ENCODE peak calls at places on chromosomes 11 and 22, in six cellular contexts. Q is effector memory CD4-positive, alpha-beta T cell; S is RWPE1; X is fibroblast of lung; I is pancreas; C is SK-N-MC. B is an unnamed sample.

GRCh38 chr11:3021125-3021524 is 29.0 kb upstream of the NAP1L4 start:
- DNase-seq in I (peak), Q (peak), X (peak), S (peak), C (no peak), B (no peak)

GRCh38 chr11:45392621-45393183 is 106.6 kb upstream of the SYT13 start:
- DNase-seq in S (no peak), I (no peak), C (peak), X (no peak), Q (no peak), B (no peak)

GRCh38 chr11:93921695-93922468 is 71.5 kb upstream of the VSTM5 start:
- DNase-seq in C (peak), S (peak), Q (no peak), I (no peak), X (peak), B (peak)

GRCh38 chr22:47388778-47389177 is 626.3 kb downstream of the TBC1D22A start:
- DNase-seq in S (no peak), C (no peak), I (no peak), Q (no peak), X (no peak), B (no peak)

GRCh38 chr22:30402036-30402759 is 5.4 kb downstream of the SEC14L2 start:
- DNase-seq in Q (no peak), X (peak), S (no peak), I (no peak), C (no peak), B (no peak)

GRCh38 chr11:77199346-77199745 is 71.3 kb downstream of the MYO7A start:
- DNase-seq in C (no peak), S (no peak), X (no peak), Q (no peak), I (peak), B (no peak)

GRCh38 chr11:1230121-1230455 is 7.2 kb downstream of the MUC5B start:
- DNase-seq in C (no peak), Q (no peak), X (no peak), S (no peak), I (peak), B (no peak)

GRCh38 chr11:10414659-10415058 is 40.4 kb upstream of the AMPD3 start:
- DNase-seq in S (no peak), Q (no peak), C (no peak), I (no peak), X (peak), B (no peak)

GRCh38 chr11:69301491-69302401 is 7.8 kb downstream of the MYEOV start:
- DNase-seq in S (peak), X (peak), I (peak), Q (no peak), C (no peak), B (peak)

GRCh38 chr22:19125011-19125410 is 2.8 kb upstream of the DGCR2 start:
- DNase-seq in X (no peak), S (no peak), I (no peak), C (no peak), Q (no peak), B (no peak)

GRCh38 chr11:104694259-104695070 is 203.8 kb downstream of the CASP12 start:
- DNase-seq in Q (no peak), I (no peak), S (no peak), C (no peak), X (peak), B (no peak)

GRCh38 chr11:78168539-78169477 is 19.6 kb downstream of the KCTD21 start:
- DNase-seq in Q (no peak), X (peak), S (no peak), C (no peak), I (no peak), B (peak)

GRCh38 chr11:69308531-69308930 is 14.6 kb downstream of the MYEOV start:
- DNase-seq in I (no peak), S (no peak), Q (no peak), C (no peak), X (no peak), B (no peak)

GRCh38 chr11:64870893-64871849 is 7.2 kb downstream of the EHD1 start:
- DNase-seq in S (no peak), C (no peak), X (no peak), I (peak), Q (no peak), B (no peak)

GRCh38 chr11:75270896-75271415 is 30.4 kb downstream of the TPBGL start:
- DNase-seq in Q (no peak), X (no peak), C (no peak), S (peak), I (no peak), B (no peak)

GRCh38 chr22:38758276-38758945 is 2.6 kb upstream of the SUN2 start:
- DNase-seq in X (no peak), C (no peak), I (no peak), S (no peak), Q (peak), B (no peak)

GRCh38 chr11:3074912-3075589 is 17.8 kb upstream of the CARS1 start:
- DNase-seq in X (no peak), I (peak), C (no peak), S (no peak), Q (no peak), B (no peak)

GRCh38 chr11:10379871-10380568 is 75.0 kb upstream of the AMPD3 start:
- DNase-seq in Q (no peak), S (no peak), I (no peak), X (peak), C (no peak), B (no peak)

GRCh38 chr22:25112538-25113253 is 87.0 kb upstream of the CRYBB3 start:
- DNase-seq in S (no peak), I (no peak), Q (no peak), X (no peak), C (no peak), B (no peak)

GRCh38 chr11:120652705-120653335 is 141.3 kb downstream of the GRIK4 start:
- DNase-seq in Q (no peak), C (no peak), X (peak), I (no peak), S (no peak), B (no peak)

GRCh38 chr22:39148727-39149535 is 3.5 kb downstream of the CBX7 start:
- DNase-seq in S (no peak), I (peak), Q (peak), X (no peak), C (no peak), B (peak)

GRCh38 chr11:10539339-10539738 is 1.6 kb downstream of the RNF141 start:
- DNase-seq in X (no peak), Q (no peak), S (no peak), I (no peak), C (no peak), B (no peak)

GRCh38 chr22:23302171-23303002 is 122.1 kb downstream of the BCR start:
- DNase-seq in I (peak), Q (no peak), X (peak), C (no peak), S (no peak), B (peak)

GRCh38 chr11:128518493-128519207 is 68.7 kb downstream of the ETS1 start:
- DNase-seq in Q (no peak), X (peak), S (no peak), C (no peak), I (no peak), B (no peak)

GRCh38 chr11:19079643-19080440 is 19.3 kb upstream of the MRGPRX2 start:
- DNase-seq in I (no peak), S (peak), C (no peak), X (peak), Q (no peak), B (no peak)

GRCh38 chr11:103953797-103954495 is 82.5 kb upstream of the DDI1 start:
- DNase-seq in I (no peak), Q (no peak), C (no peak), X (no peak), S (no peak), B (no peak)

GRCh38 chr11:1559103-1559951 is 12.7 kb downstream of the DUSP8 start:
- DNase-seq in I (peak), C (no peak), X (peak), S (peak), Q (no peak), B (no peak)

GRCh38 chr22:26318975-26319374 is 110.1 kb upstream of the ASPHD2 start:
- DNase-seq in I (no peak), X (peak), Q (no peak), C (no peak), S (peak), B (peak)

GRCh38 chr22:45994516-45995404 is 17.8 kb upstream of the WNT7B start:
- DNase-seq in C (no peak), Q (peak), X (no peak), S (peak), I (peak), B (peak)

GRCh38 chr11:130553306-130553705 is 104.9 kb downstream of the ADAMTS15 start:
- DNase-seq in Q (no peak), C (no peak), S (no peak), X (peak), I (no peak), B (peak)

GRCh38 chr11:111944139-111944538 is 7.0 kb downstream of the DIXDC1 start:
- DNase-seq in Q (no peak), X (peak), C (no peak), I (no peak), S (no peak), B (no peak)

GRCh38 chr11:46003647-46004046 is 81.2 kb downstream of the LARGE2 start:
- DNase-seq in I (no peak), X (peak), S (no peak), C (no peak), Q (no peak), B (no peak)

GRCh38 chr11:72642815-72643511 is 31.3 kb downstream of the PDE2A start:
- DNase-seq in I (no peak), S (peak), X (peak), Q (peak), C (no peak), B (no peak)

GRCh38 chr11:106021181-106021966 is 666 bp downstream of the MSANTD4 start:
- DNase-seq in X (peak), S (peak), I (no peak), C (no peak), Q (no peak), B (no peak)

GRCh38 chr11:106208795-106209194 is 131.3 kb downstream of the AASDHPPT start:
- DNase-seq in Q (no peak), I (peak), X (no peak), S (no peak), C (no peak), B (no peak)

GRCh38 chr22:29840498-29840897 is 2.4 kb upstream of the ASCC2 start:
- DNase-seq in S (no peak), I (no peak), X (no peak), Q (no peak), C (no peak), B (no peak)

GRCh38 chr11:118003021-118003423 is 16.8 kb downstream of the IL10RA start:
- DNase-seq in I (no peak), C (no peak), Q (peak), S (no peak), X (no peak), B (no peak)

GRCh38 chr22:23072035-23072910 is 2.0 kb downstream of the GNAZ start:
- DNase-seq in X (peak), C (no peak), S (no peak), I (peak), Q (no peak), B (peak)

GRCh38 chr22:41347066-41347859 is 34.5 kb upstream of the TEF start:
- DNase-seq in C (no peak), X (no peak), I (no peak), S (no peak), Q (no peak), B (no peak)

DNA sequence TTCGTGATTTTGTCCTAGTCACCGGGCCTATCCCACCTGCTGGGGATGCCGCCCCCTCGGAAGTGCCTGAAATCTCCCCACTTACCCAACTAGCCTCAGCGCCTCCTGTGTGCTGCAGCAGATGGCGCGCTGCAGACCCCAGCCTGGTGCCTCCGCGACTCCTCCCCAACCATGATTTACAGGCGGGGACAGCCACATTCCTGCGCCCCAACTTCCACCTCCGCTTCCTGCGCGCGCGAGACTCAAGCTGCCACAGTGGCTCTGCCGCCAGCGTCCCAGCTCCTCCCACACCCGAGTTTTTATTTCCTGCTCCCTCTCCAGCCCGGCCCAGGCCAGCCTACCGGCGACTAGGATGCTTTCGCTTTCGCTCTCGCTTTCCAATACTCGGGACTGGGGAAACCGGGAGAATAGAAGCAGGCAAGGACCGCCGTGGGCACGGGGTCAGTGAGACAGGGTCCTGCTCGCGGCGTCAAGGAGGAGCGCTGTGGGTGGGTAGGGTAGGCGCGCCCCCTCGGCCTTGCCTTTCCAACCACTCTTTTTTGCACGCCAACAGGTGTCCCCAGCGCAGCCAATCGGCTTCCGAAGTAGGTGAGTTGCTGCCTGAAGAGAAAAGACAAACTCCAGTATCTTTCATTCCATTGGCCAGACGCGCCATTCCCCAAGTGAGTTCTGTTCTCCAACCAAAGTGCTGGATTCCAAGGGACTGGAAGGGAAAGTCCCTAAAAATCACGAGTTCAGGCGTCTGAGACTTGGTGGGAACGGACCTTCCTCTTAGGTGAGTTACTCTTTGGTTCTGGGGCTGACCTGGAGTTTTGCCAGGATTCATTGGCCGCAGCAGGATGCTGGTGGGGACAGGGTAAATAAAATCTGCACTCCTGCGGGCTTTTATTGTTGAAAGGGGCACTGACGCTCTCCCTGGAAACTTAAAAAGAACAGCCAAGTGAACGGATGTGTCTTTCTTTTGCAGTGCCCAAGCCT is at the start of gene FAM111A:
- DNase-seq in Q (peak), C (no peak), X (peak), S (peak), I (peak), B (peak)
- H3K27ac ChIP-seq in Q (peak), C (no peak), X (peak), S (peak), I (peak), B (peak)

DNA sequence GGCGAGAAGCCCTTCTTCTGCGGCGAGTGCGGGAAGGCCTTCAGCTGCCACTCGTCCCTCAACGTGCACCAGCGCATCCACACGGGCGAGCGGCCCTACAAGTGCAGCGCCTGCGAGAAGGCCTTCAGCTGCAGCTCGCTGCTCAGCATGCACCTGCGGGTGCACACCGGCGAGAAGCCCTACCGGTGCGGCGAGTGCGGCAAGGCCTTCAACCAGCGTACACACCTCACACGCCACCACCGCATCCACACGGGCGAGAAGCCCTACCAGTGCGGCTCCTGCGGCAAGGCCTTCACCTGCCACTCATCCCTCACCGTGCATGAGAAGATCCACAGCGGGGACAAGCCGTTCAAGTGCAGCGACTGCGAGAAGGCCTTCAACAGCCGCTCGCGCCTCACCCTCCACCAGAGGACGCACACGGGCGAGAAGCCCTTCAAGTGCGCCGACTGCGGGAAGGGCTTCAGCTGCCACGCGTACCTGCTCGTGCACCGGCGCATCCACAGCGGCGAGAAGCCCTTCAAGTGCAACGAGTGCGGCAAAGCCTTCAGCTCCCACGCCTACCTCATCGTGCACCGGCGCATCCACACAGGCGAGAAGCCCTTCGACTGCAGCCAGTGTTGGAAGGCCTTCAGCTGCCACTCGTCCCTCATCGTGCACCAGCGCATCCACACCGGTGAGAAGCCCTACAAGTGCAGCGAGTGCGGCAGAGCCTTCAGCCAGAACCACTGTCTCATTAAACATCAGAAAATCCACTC is 12.2 kb downstream of the ZNF74 start:
- DNase-seq in Q (no peak), C (no peak), X (no peak), I (no peak), S (no peak), B (no peak)
- H3K27ac ChIP-seq in Q (no peak), C (no peak), X (no peak), I (no peak), S (no peak), B (no peak)

DNA sequence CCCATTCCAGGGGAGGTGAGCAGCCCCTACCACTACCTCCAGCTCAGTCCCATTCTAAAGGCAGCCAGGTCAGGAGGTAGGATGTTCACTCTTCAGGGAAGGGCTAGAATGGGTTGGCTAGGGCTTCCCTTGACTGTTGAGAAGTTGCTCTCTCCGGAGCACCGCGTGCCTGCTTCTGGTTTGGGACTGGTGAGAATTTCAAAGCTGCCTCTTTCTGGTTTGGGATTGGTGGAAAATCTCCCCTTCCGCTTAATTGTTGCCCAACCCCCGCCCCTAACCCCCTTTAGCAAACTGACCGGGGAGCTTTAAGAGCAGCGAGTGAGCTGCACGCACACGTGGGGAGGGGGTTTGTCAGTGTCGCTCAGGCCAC is 689 bp downstream of the USP2 start:
- DNase-seq in Q (no peak), X (no peak), I (no peak), C (no peak), S (no peak), B (no peak)
- H3K27ac ChIP-seq in Q (peak), X (peak), I (peak), C (no peak), S (peak), B (no peak)

DNA sequence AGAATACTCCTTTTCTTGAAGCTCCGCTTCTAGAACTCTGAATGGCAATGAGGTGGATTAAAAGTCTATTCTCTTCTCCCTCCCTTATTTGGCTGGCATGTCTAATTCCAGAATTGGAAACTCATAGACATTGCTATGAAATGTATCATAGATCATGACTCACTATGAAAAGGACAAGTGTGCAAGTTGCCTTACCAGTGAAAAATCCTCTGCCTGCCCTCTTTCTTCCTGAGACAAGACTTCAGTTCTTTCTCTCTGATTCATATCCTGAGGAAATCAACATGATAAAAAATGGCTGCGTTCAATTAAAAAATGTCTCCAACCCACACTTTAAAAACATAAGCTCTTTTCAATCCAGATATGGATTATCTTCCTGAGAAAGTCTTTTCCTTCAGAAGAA is 73.2 kb upstream of the BLID start:
- DNase-seq in Q (no peak), C (no peak), I (no peak), X (peak), S (peak), B (peak)
- H3K27ac ChIP-seq in Q (no peak), C (no peak), I (no peak), X (peak), S (no peak), B (peak)